ENCODE peak calls at places on chromosomes 5 and 9, in nine cellular contexts. Y is SK-N-SH; M is Kasumi-1; J is stimulated activated naive CD4-positive, alpha-beta T cell; E is neural progenitor cell; T is stimulated activated CD4-positive, alpha-beta T cell treated with anti-CD3 and anti-CD28 coated beads, Interleukin-4, amount 100 ng/mL, for 48 hours; K is 8988T; A is H54; B is NCI-H1930. H is an unnamed sample.

GRCh38 chr9:444528-444927 is 229.9 kb downstream of the DOCK8 start:
- DNase-seq in Y (no peak), M (no peak), J (no peak), E (peak; percentile 20), T (no peak), K (no peak), A (no peak), B (no peak), H (no peak)

GRCh38 chr5:178547753-178548415 is 42.3 kb downstream of the COL23A1 start:
- DNase-seq in Y (no peak), M (no peak), J (no peak), E (no peak), T (no peak), K (no peak), A (no peak), B (no peak), H (no peak)

GRCh38 chr5:109411627-109412026 is 1.9 kb upstream of the PJA2 start:
- DNase-seq in Y (no peak), M (no peak), J (no peak), E (no peak), T (no peak), K (no peak), A (peak; percentile 21), B (no peak), H (no peak)

GRCh38 chr9:71793386-71794105 is 25.2 kb upstream of the CEMIP2 start:
- DNase-seq in Y (no peak), M (no peak), J (no peak), E (peak; percentile 82), T (no peak), K (no peak), A (peak; percentile 11), B (no peak), H (no peak)

GRCh38 chr9:370081-370480 is 155.4 kb downstream of the DOCK8 start:
- DNase-seq in Y (no peak), M (no peak), J (no peak), E (no peak), T (no peak), K (no peak), A (no peak), B (no peak), H (no peak)

GRCh38 chr9:127779136-127779981 is 893 bp upstream of the SH2D3C start:
- DNase-seq in Y (peak; percentile 41), M (no peak), J (no peak), E (no peak), T (peak; percentile 47), K (no peak), A (no peak), B (no peak), H (no peak)

GRCh38 chr5:154373729-154374179 is 72.0 kb upstream of the SAP30L start:
- DNase-seq in Y (no peak), M (no peak), J (no peak), E (no peak), T (no peak), K (no peak), A (no peak), B (no peak), H (no peak)

GRCh38 chr9:122001491-122002201 is 91.5 kb downstream of the TTLL11 start:
- DNase-seq in Y (no peak), M (no peak), J (no peak), E (no peak), T (no peak), K (no peak), A (no peak), B (no peak), H (no peak)

GRCh38 chr9:14400658-14400995 is 86.7 kb upstream of the NFIB start:
- DNase-seq in Y (peak; percentile 17), M (no peak), J (no peak), E (peak; percentile 63), T (no peak), K (no peak), A (peak; percentile 6), B (peak; percentile 65), H (no peak)

GRCh38 chr5:171493646-171494393 is 74.4 kb downstream of the FGF18 start:
- DNase-seq in Y (no peak), M (no peak), J (no peak), E (no peak), T (no peak), K (no peak), A (no peak), B (no peak), H (no peak)

GRCh38 chr9:69604568-69605219 is 67.5 kb downstream of the APBA1 start:
- DNase-seq in Y (no peak), M (no peak), J (no peak), E (no peak), T (no peak), K (no peak), A (no peak), B (no peak), H (no peak)

H was measured in effector memory CD8-positive, alpha-beta T cell.